ENCODE peak calls at places on chromosome 21, in four cellular contexts. One of them, this sample, is unnamed. For H3K4me1 and H3K9me3, the result is how much of the 10 kb centered on the place peaks cover.

GRCh38 chr21:21851657-21852056 is 853.4 kb downstream of the NCAM2 start:
- DNase-seq in adrenal gland: no peak
- DNase-seq in kidney: no peak
- DNase-seq in CD8-positive, alpha-beta T cell: no peak
- DNase-seq in this sample: no peak

GRCh38 chr21:36325373-36326010 is 5.5 kb downstream of the MORC3 start:
- DNase-seq in adrenal gland: no peak
- DNase-seq in CD8-positive, alpha-beta T cell: no peak
- DNase-seq in kidney: no peak
- DNase-seq in this sample: no peak

GRCh38 chr21:20661745-20662470 is 336.3 kb upstream of the NCAM2 start:
- DNase-seq in kidney: no peak
- DNase-seq in adrenal gland: no peak
- DNase-seq in CD8-positive, alpha-beta T cell: no peak
- DNase-seq in this sample: no peak

GRCh38 chr21:21897275-21897883 is 899.2 kb downstream of the NCAM2 start:
- DNase-seq in kidney: no peak
- DNase-seq in CD8-positive, alpha-beta T cell: no peak
- DNase-seq in adrenal gland: no peak
- DNase-seq in this sample: no peak

GRCh38 chr21:38533887-38534286 is 35.6 kb upstream of the ERG start:
- DNase-seq in kidney: no peak
- DNase-seq in CD8-positive, alpha-beta T cell: no peak
- DNase-seq in adrenal gland: no peak
- DNase-seq in this sample: no peak

GRCh38 chr21:25402134-25402957 is 204.9 kb downstream of the MRPL39 start:
- DNase-seq in CD8-positive, alpha-beta T cell: no peak
- DNase-seq in adrenal gland: no peak
- DNase-seq in kidney: no peak
- DNase-seq in this sample: no peak

GRCh38 chr21:25939396-25939761 is 204.6 kb downstream of the GABPA start:
- DNase-seq in CD8-positive, alpha-beta T cell: no peak
- DNase-seq in adrenal gland: no peak
- DNase-seq in kidney: no peak
- DNase-seq in this sample: no peak

GRCh38 chr21:14448784-14449183 is 65.8 kb upstream of the HSPA13 start:
- DNase-seq in CD8-positive, alpha-beta T cell: no peak
- DNase-seq in adrenal gland: no peak
- DNase-seq in kidney: no peak
- DNase-seq in this sample: no peak

GRCh38 chr21:31446206-31446900 is 102.3 kb upstream of the TIAM1 start:
- DNase-seq in adrenal gland: no peak
- DNase-seq in CD8-positive, alpha-beta T cell: peak
- DNase-seq in kidney: no peak
- DNase-seq in this sample: no peak

GRCh38 chr21:14613496-14613895 is 67.4 kb upstream of the SAMSN1 start:
- DNase-seq in CD8-positive, alpha-beta T cell: no peak
- DNase-seq in adrenal gland: no peak
- DNase-seq in kidney: no peak
- DNase-seq in this sample: no peak

GRCh38 chr21:14528815-14529214 is 17.3 kb downstream of the SAMSN1 start:
- DNase-seq in CD8-positive, alpha-beta T cell: no peak
- DNase-seq in kidney: no peak
- DNase-seq in adrenal gland: no peak
- DNase-seq in this sample: no peak

GRCh38 chr21:38478782-38479181 is 19.5 kb downstream of the ERG start:
- DNase-seq in kidney: no peak
- DNase-seq in adrenal gland: no peak
- DNase-seq in CD8-positive, alpha-beta T cell: no peak
- DNase-seq in this sample: no peak

GRCh38 chr21:29208666-29209059 is 78.2 kb downstream of the MAP3K7CL start:
- DNase-seq in CD8-positive, alpha-beta T cell: no peak
- DNase-seq in adrenal gland: no peak
- DNase-seq in kidney: no peak
- DNase-seq in this sample: no peak

GRCh38 chr21:14585122-14585521 is 39.0 kb upstream of the SAMSN1 start:
- DNase-seq in kidney: no peak
- DNase-seq in CD8-positive, alpha-beta T cell: no peak
- DNase-seq in adrenal gland: no peak
- DNase-seq in this sample: no peak

GRCh38 chr21:21230672-21231071 is 232.5 kb downstream of the NCAM2 start:
- DNase-seq in kidney: no peak
- DNase-seq in CD8-positive, alpha-beta T cell: no peak
- DNase-seq in adrenal gland: no peak
- DNase-seq in this sample: no peak

GRCh38 chr21:36183144-36183795 is 26.6 kb downstream of the DOP1B start:
- DNase-seq in CD8-positive, alpha-beta T cell: no peak
- DNase-seq in kidney: peak
- DNase-seq in adrenal gland: no peak
- DNase-seq in this sample: no peak

GRCh38 chr21:25313891-25314646 is 293.2 kb downstream of the MRPL39 start:
- DNase-seq in kidney: no peak
- DNase-seq in adrenal gland: no peak
- DNase-seq in CD8-positive, alpha-beta T cell: no peak
- DNase-seq in this sample: no peak

GRCh38 chr21:45088729-45089128 is 14.3 kb downstream of the ADARB1 start:
- DNase-seq in adrenal gland: peak
- DNase-seq in kidney: no peak
- DNase-seq in CD8-positive, alpha-beta T cell: no peak
- DNase-seq in this sample: no peak
- H3K4me1 ChIP-seq in adrenal gland: under half
- H3K4me1 ChIP-seq in kidney: under half
- H3K4me1 ChIP-seq in CD8-positive, alpha-beta T cell: half or more
- H3K4me1 ChIP-seq in this sample: under half

DNA sequence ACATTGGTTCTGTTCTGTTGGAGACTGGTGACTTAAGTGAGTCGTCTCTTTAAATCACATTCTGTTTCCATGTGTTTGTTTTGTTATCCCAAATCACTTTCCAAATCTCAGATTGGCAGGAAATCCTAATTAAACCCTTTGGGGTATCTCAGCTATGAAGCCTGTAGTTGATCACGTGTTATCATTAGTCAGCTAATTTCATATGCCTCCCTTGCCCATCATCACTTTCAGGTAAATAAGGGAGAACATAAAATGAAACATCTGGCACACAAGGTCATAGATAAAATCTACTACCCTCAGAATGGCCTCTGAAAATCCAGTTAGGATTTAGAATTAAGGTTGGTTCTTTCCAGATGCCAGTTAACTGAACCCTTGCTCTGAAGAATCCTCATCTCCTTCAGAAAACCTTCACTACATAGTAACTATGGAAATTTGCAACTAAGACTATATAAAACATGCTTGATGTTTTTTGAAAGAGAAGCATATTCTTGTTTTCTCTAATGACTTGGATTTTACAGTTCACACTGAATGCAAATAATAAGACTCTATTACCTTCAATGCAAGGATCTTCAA is 401.5 kb downstream of the DSCAM start:
- DNase-seq in kidney: no peak
- DNase-seq in adrenal gland: no peak
- DNase-seq in CD8-positive, alpha-beta T cell: no peak
- DNase-seq in this sample: no peak
- H3K9me3 ChIP-seq in kidney: under half
- H3K9me3 ChIP-seq in adrenal gland: under half
- H3K9me3 ChIP-seq in CD8-positive, alpha-beta T cell: under half
- H3K9me3 ChIP-seq in this sample: under half

GRCh38 chr21:37447288-37447936 is 80.8 kb downstream of the DYRK1A start:
- DNase-seq in adrenal gland: no peak
- DNase-seq in CD8-positive, alpha-beta T cell: no peak
- DNase-seq in kidney: no peak
- DNase-seq in this sample: no peak

GRCh38 chr21:37443683-37444082 is 77.1 kb downstream of the DYRK1A start:
- DNase-seq in CD8-positive, alpha-beta T cell: no peak
- DNase-seq in adrenal gland: no peak
- DNase-seq in kidney: no peak
- DNase-seq in this sample: no peak

GRCh38 chr21:37445228-37445627 is 78.7 kb downstream of the DYRK1A start:
- DNase-seq in kidney: no peak
- DNase-seq in adrenal gland: no peak
- DNase-seq in CD8-positive, alpha-beta T cell: no peak
- DNase-seq in this sample: no peak

GRCh38 chr21:37449302-37449937 is 82.8 kb downstream of the DYRK1A start:
- DNase-seq in CD8-positive, alpha-beta T cell: no peak
- DNase-seq in kidney: no peak
- DNase-seq in adrenal gland: no peak
- DNase-seq in this sample: no peak

DNA sequence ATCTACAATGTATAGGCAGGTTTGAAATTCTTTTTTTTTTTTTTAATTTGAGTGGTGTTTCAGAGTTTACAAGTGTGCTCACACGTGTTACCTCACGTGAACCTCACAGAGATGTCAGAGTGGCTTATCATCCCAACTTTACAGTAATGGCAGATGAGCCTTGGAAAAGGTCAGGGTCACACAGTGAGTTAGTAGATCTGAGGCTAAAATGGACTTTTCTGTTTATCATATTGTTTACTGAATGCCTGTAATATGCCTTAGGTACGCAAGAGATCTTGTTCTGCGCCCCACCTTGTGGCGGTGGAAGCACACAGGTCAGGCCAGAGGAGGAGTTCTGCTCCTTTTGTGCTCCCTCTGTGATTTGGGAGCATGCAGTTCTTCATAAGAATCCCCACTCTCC is 80.0 kb downstream of the DYRK1A start:
- DNase-seq in kidney: no peak
- DNase-seq in adrenal gland: no peak
- DNase-seq in CD8-positive, alpha-beta T cell: no peak
- DNase-seq in this sample: no peak
- H3K4me1 ChIP-seq in kidney: under half
- H3K4me1 ChIP-seq in adrenal gland: under half
- H3K4me1 ChIP-seq in CD8-positive, alpha-beta T cell: half or more
- H3K4me1 ChIP-seq in this sample: under half

GRCh38 chr21:46597896-46598343 is 7.0 kb downstream of the S100B start:
- DNase-seq in kidney: no peak
- DNase-seq in CD8-positive, alpha-beta T cell: no peak
- DNase-seq in adrenal gland: no peak
- DNase-seq in this sample: no peak

GRCh38 chr21:46596201-46596600 is 8.7 kb downstream of the S100B start:
- DNase-seq in kidney: no peak
- DNase-seq in CD8-positive, alpha-beta T cell: no peak
- DNase-seq in adrenal gland: no peak
- DNase-seq in this sample: no peak

GRCh38 chr21:46599251-46599572 is 5.7 kb downstream of the S100B start:
- DNase-seq in CD8-positive, alpha-beta T cell: no peak
- DNase-seq in adrenal gland: peak
- DNase-seq in kidney: no peak
- DNase-seq in this sample: no peak

GRCh38 chr21:46598563-46599250 is 6.2 kb downstream of the S100B start:
- DNase-seq in adrenal gland: no peak
- DNase-seq in kidney: peak
- DNase-seq in CD8-positive, alpha-beta T cell: no peak
- DNase-seq in this sample: no peak

DNA sequence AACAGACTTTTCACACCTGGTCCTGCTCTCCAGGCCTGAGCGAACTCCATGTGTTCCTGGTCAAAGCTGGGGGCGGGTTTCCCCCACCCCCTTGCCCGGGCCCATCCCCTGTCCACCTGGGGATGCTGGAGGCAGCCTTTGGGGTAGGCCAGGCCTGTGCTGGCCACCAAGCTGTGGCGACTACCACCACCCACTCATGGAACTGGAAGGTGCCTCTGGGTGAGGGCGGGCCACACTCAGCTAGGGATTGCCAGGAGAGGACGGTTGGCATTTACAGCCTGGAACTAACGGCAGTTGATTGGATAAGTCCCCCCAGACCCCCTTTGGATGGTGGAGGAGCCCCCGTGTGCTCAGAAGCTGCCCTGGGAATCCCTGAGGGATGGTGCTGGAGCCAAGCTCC is 7.9 kb downstream of the S100B start:
- DNase-seq in CD8-positive, alpha-beta T cell: no peak
- DNase-seq in adrenal gland: no peak
- DNase-seq in kidney: no peak
- DNase-seq in this sample: no peak
- H3K9me3 ChIP-seq in CD8-positive, alpha-beta T cell: under half
- H3K9me3 ChIP-seq in adrenal gland: under half
- H3K9me3 ChIP-seq in kidney: under half
- H3K9me3 ChIP-seq in this sample: under half

GRCh38 chr21:35032474-35033263 is 16.4 kb downstream of the RUNX1 start:
- DNase-seq in CD8-positive, alpha-beta T cell: no peak
- DNase-seq in kidney: no peak
- DNase-seq in adrenal gland: no peak
- DNase-seq in this sample: no peak
- H3K4me1 ChIP-seq in CD8-positive, alpha-beta T cell: half or more
- H3K4me1 ChIP-seq in kidney: under half
- H3K4me1 ChIP-seq in adrenal gland: under half
- H3K4me1 ChIP-seq in this sample: under half

GRCh38 chr21:42373908-42374455 is 7.6 kb upstream of the TFF1 start:
- DNase-seq in kidney: peak
- DNase-seq in adrenal gland: no peak
- DNase-seq in CD8-positive, alpha-beta T cell: no peak
- DNase-seq in this sample: no peak
- H3K9me3 ChIP-seq in kidney: under half
- H3K9me3 ChIP-seq in adrenal gland: under half
- H3K9me3 ChIP-seq in CD8-positive, alpha-beta T cell: under half
- H3K9me3 ChIP-seq in this sample: under half

GRCh38 chr21:42661688-42662429 is 8.4 kb downstream of the PDE9A start:
- DNase-seq in adrenal gland: no peak
- DNase-seq in kidney: no peak
- DNase-seq in CD8-positive, alpha-beta T cell: no peak
- DNase-seq in this sample: no peak

GRCh38 chr21:42664614-42665013 is 11.2 kb downstream of the PDE9A start:
- DNase-seq in adrenal gland: no peak
- DNase-seq in CD8-positive, alpha-beta T cell: no peak
- DNase-seq in kidney: no peak
- DNase-seq in this sample: no peak

GRCh38 chr21:42662430-42663199 is 9.2 kb downstream of the PDE9A start:
- DNase-seq in CD8-positive, alpha-beta T cell: no peak
- DNase-seq in adrenal gland: no peak
- DNase-seq in kidney: no peak
- DNase-seq in this sample: no peak

GRCh38 chr21:42663860-42664535 is 10.6 kb downstream of the PDE9A start:
- DNase-seq in adrenal gland: no peak
- DNase-seq in kidney: no peak
- DNase-seq in CD8-positive, alpha-beta T cell: no peak
- DNase-seq in this sample: no peak

DNA sequence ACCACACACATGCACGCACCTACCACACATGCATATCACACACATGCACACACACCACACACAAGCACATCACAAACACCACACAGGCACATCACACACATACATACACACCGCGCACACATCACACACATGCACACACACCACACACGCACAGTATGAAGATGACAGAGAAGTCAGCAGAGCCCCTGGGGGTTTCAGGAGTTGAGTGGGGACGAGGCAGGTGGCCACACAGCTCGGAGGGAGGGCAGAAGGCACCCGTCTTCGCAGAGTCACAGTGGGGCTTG is 9.7 kb downstream of the PDE9A start:
- DNase-seq in kidney: no peak
- DNase-seq in CD8-positive, alpha-beta T cell: no peak
- DNase-seq in adrenal gland: no peak
- DNase-seq in this sample: no peak
- H3K4me1 ChIP-seq in kidney: under half
- H3K4me1 ChIP-seq in CD8-positive, alpha-beta T cell: under half
- H3K4me1 ChIP-seq in adrenal gland: under half
- H3K4me1 ChIP-seq in this sample: under half

DNA sequence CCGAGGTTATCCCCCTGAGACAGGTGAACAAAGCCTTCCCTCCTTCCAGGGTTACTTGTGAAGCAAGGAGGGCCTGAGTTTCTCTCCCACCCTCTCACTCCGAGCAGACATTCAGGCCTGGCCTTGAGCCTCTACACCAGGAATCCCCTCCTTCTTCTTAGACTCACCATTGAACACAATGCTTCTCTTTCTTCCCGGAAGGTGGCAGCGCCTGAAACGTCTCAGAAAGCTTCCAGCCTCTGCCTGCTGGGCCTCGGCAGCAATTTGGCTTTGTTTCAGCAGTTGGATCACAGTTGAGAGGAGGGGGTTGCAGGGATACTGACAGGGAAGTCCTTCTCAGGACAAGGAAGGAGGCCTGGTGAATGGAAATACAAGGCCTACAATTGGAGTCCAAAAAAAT is 6.3 kb downstream of the CLDN8 start:
- DNase-seq in adrenal gland: no peak
- DNase-seq in CD8-positive, alpha-beta T cell: no peak
- DNase-seq in kidney: peak
- DNase-seq in this sample: no peak
- H3K9me3 ChIP-seq in adrenal gland: under half
- H3K9me3 ChIP-seq in CD8-positive, alpha-beta T cell: under half
- H3K9me3 ChIP-seq in kidney: under half
- H3K9me3 ChIP-seq in this sample: under half